ENCODE peak calls at places on chromosomes 6 and 20, in seven cellular contexts. O is OCI-LY7; L is CD8-positive, alpha-beta T cell; B is endothelial cell; U is neural progenitor cell; J is nephron progenitor cell; Z is H9. W is an unnamed sample.

GRCh38 chr6:67722861-67723261 is 912.2 kb upstream of the ADGRB3 start:
- DNase-seq in L (no peak), Z (no peak), U (no peak), B (no peak), O (no peak), J (no peak), W (no peak)

GRCh38 chr6:122033564-122034181 is 365.8 kb upstream of the HSF2 start:
- DNase-seq in B (no peak), O (peak), J (peak), Z (peak), L (no peak), U (peak), W (peak)

GRCh38 chr20:63252157-63252780 is 2.0 kb downstream of the NKAIN4 start:
- DNase-seq in O (no peak), L (no peak), U (no peak), J (no peak), Z (no peak), B (no peak), W (no peak)

GRCh38 chr6:125208625-125209249 is 55.2 kb downstream of the TPD52L1 start:
- DNase-seq in Z (no peak), B (no peak), U (no peak), L (no peak), O (no peak), J (no peak), W (no peak)

GRCh38 chr20:45406260-45407066 is 1.6 kb upstream of the DBNDD2 start:
- DNase-seq in O (no peak), Z (peak), U (peak), B (peak), J (peak), L (peak), W (peak)

GRCh38 chr6:125201961-125202729 is 48.6 kb downstream of the TPD52L1 start:
- DNase-seq in U (no peak), Z (no peak), O (no peak), J (no peak), L (no peak), B (no peak), W (peak)

GRCh38 chr6:53042112-53042511 is 23.1 kb upstream of the FBXO9 start:
- DNase-seq in Z (no peak), L (no peak), O (no peak), J (no peak), U (no peak), B (no peak), W (no peak)

GRCh38 chr6:85273870-85274269 is 176.0 kb upstream of the NT5E start:
- DNase-seq in B (no peak), O (no peak), U (no peak), L (no peak), Z (no peak), J (no peak), W (no peak)

GRCh38 chr20:32179515-32179914 is 28.0 kb downstream of the PLAGL2 start:
- DNase-seq in B (no peak), J (no peak), O (no peak), U (no peak), L (no peak), Z (no peak), W (no peak)

GRCh38 chr20:49270177-49270576 is 7.7 kb downstream of the ZNFX1 start:
- DNase-seq in B (no peak), L (no peak), J (no peak), O (no peak), U (no peak), Z (no peak), W (no peak)

GRCh38 chr20:46894579-46894958 is at the start of gene EYA2:
- DNase-seq in U (peak), B (peak), L (no peak), O (no peak), J (peak), Z (peak), W (peak)

GRCh38 chr6:20826378-20826777 is 292.1 kb downstream of the CDKAL1 start:
- DNase-seq in Z (no peak), J (no peak), L (no peak), B (no peak), O (no peak), U (no peak), W (no peak)

GRCh38 chr6:148147431-148147830 is 195.2 kb upstream of the SASH1 start:
- DNase-seq in O (no peak), U (no peak), L (no peak), B (no peak), J (no peak), Z (no peak), W (no peak)

GRCh38 chr6:105250523-105250922 is 70.7 kb upstream of the POPDC3 start:
- DNase-seq in O (no peak), B (no peak), Z (no peak), L (no peak), U (no peak), J (no peak), W (no peak)

GRCh38 chr6:167244064-167244949 is 46.8 kb upstream of the UNC93A start:
- DNase-seq in U (no peak), L (no peak), Z (no peak), B (no peak), O (no peak), J (no peak), W (no peak)

GRCh38 chr6:136249336-136249735 is 775 bp downstream of the MTFR2 start:
- DNase-seq in J (no peak), O (peak), U (peak), B (no peak), Z (no peak), L (no peak), W (no peak)

GRCh38 chr6:129263117-129263516 is 380.2 kb downstream of the LAMA2 start:
- DNase-seq in J (no peak), U (no peak), O (no peak), Z (no peak), L (no peak), B (no peak), W (no peak)

GRCh38 chr20:50663095-50663821 is 28.1 kb downstream of the RIPOR3 start:
- DNase-seq in B (no peak), L (no peak), O (peak), J (no peak), Z (peak), U (no peak), W (peak)

GRCh38 chr6:111832833-111833418 is 40.3 kb downstream of the FYN start:
- DNase-seq in Z (no peak), L (no peak), J (no peak), O (no peak), U (no peak), B (no peak), W (no peak)

GRCh38 chr6:52176550-52176949 is 9.6 kb upstream of the IL17A start:
- DNase-seq in Z (no peak), J (no peak), L (peak), O (no peak), U (no peak), B (no peak), W (no peak)

GRCh38 chr6:150363733-150364132 is 5.1 kb upstream of the IYD start:
- DNase-seq in B (no peak), O (no peak), J (no peak), Z (no peak), U (no peak), L (no peak), W (no peak)

GRCh38 chr6:12653396-12653910 is 63.1 kb upstream of the PHACTR1 start:
- DNase-seq in U (no peak), L (no peak), Z (no peak), J (no peak), O (no peak), B (no peak), W (no peak)

GRCh38 chr20:4820833-4821518 is 99.3 kb downstream of the PRND start:
- DNase-seq in U (no peak), B (no peak), J (no peak), Z (no peak), O (no peak), L (no peak), W (no peak)

GRCh38 chr6:20709451-20709850 is 175.2 kb downstream of the CDKAL1 start:
- DNase-seq in O (no peak), U (peak), J (no peak), L (no peak), Z (no peak), B (no peak), W (no peak)

GRCh38 chr20:63502671-63503172 is 3.8 kb upstream of the EEF1A2 start:
- DNase-seq in B (no peak), O (no peak), Z (peak), L (no peak), U (no peak), J (no peak), W (no peak)

GRCh38 chr6:128600397-128600951 is 80.1 kb upstream of the PTPRK start:
- DNase-seq in Z (no peak), O (no peak), L (no peak), U (no peak), B (peak), J (no peak), W (peak)

GRCh38 chr6:52394251-52394666 is 25.9 kb upstream of the EFHC1 start:
- DNase-seq in O (no peak), U (no peak), L (no peak), B (no peak), J (no peak), Z (no peak), W (no peak)

GRCh38 chr6:45736134-45736533 is 279.5 kb downstream of the CLIC5 start:
- DNase-seq in J (no peak), Z (no peak), U (no peak), O (no peak), L (no peak), B (no peak), W (no peak)

GRCh38 chr20:47212606-47213207 is 143.8 kb downstream of the ZMYND8 start:
- DNase-seq in L (no peak), O (no peak), U (no peak), Z (no peak), J (no peak), B (no peak), W (no peak)

GRCh38 chr6:30750379-30750668 is 6.0 kb upstream of the IER3 start:
- DNase-seq in U (no peak), O (no peak), L (no peak), B (no peak), J (no peak), Z (no peak), W (no peak)

GRCh38 chr6:11264100-11264499 is 31.6 kb upstream of the NEDD9 start:
- DNase-seq in O (no peak), J (no peak), B (no peak), L (no peak), U (no peak), Z (peak), W (no peak)

GRCh38 chr6:162864901-162865300 is 137.1 kb downstream of the PACRG start:
- DNase-seq in B (no peak), L (no peak), J (no peak), Z (no peak), U (no peak), O (no peak), W (no peak)

GRCh38 chr20:57361517-57361916 is 10.5 kb downstream of the RAE1 start:
- DNase-seq in J (no peak), U (no peak), B (no peak), Z (no peak), O (no peak), L (no peak), W (no peak)

GRCh38 chr6:20200761-20201160 is 11.5 kb downstream of the MBOAT1 start:
- DNase-seq in J (no peak), L (no peak), B (no peak), O (no peak), U (no peak), Z (no peak), W (no peak)

GRCh38 chr6:16725145-16725864 is 36.0 kb downstream of the ATXN1 start:
- DNase-seq in U (no peak), Z (no peak), B (no peak), O (no peak), L (no peak), J (no peak), W (no peak)

GRCh38 chr6:90290991-90291390 is 5.7 kb downstream of the BACH2 start:
- DNase-seq in B (no peak), L (no peak), Z (no peak), O (no peak), J (no peak), U (no peak), W (no peak)

GRCh38 chr20:41213150-41213820 is 75.9 kb downstream of the PLCG1 start:
- DNase-seq in U (no peak), L (no peak), Z (no peak), O (no peak), B (no peak), J (no peak), W (no peak)

DNA sequence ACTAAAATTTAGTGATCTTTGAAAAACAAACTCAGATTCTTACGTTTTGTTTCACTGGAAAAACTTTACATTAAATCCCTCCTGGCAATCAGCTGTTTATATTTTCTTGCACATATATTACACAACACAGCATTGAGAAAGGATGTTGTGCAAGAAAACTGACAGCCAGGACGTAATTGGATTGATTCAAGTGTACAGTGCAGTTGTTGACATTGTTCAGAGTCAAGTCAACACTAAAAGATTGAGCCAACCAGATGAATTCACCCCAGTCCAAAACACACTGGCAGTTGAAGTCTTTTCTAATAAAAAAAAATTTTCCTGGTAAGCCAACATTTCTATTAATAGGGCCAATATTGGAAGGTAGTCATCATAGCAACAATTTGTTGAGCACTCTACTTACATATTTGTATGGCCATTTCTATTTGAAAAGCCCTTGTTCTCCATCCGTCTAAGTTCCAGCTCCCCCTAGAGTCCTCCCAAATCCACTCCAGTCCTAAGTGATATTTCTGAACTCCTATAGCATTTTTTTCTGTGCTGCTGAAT is 20.9 kb upstream of the VNN1 start:
- DNase-seq in O (no peak), B (no peak), Z (no peak), U (no peak), L (no peak), J (no peak), W (peak)
- TF ChIP-seq CTCF in O (peak), B (no peak), Z (peak), U (peak), L (no peak), J (no peak), W (no peak)

GRCh38 chr6:48447251-48447650 is 336.3 kb upstream of the PTCHD4 start:
- DNase-seq in J (no peak), Z (no peak), B (no peak), L (no peak), O (no peak), U (no peak), W (no peak)

GRCh38 chr6:48449002-48449401 is 338.0 kb upstream of the PTCHD4 start:
- DNase-seq in O (no peak), J (no peak), L (no peak), Z (no peak), U (no peak), B (no peak), W (no peak)
- TF ChIP-seq CTCF in O (no peak), J (no peak), L (no peak), Z (no peak), U (peak), B (no peak), W (no peak)

GRCh38 chr6:100965069-100965468 is 83.9 kb upstream of the ASCC3 start:
- DNase-seq in O (no peak), L (no peak), J (no peak), Z (no peak), B (no peak), U (no peak), W (no peak)

GRCh38 chr6:100968934-100969333 is 87.8 kb upstream of the ASCC3 start:
- DNase-seq in O (no peak), B (no peak), L (no peak), U (peak), Z (peak), J (no peak), W (no peak)
- TF ChIP-seq CTCF in O (no peak), B (no peak), L (no peak), U (peak), Z (peak), J (no peak), W (no peak)

GRCh38 chr6:158024566-158025297 is 43.1 kb downstream of the SYNJ2 start:
- DNase-seq in B (no peak), O (no peak), U (no peak), Z (no peak), L (no peak), J (no peak), W (no peak)

GRCh38 chr6:158026901-158027589 is 45.4 kb downstream of the SYNJ2 start:
- DNase-seq in B (no peak), J (no peak), L (no peak), Z (no peak), O (no peak), U (no peak), W (no peak)

GRCh38 chr6:158027590-158028285 is 46.1 kb downstream of the SYNJ2 start:
- DNase-seq in B (no peak), Z (no peak), L (no peak), J (no peak), O (no peak), U (no peak), W (no peak)

GRCh38 chr6:158028421-158028820 is 46.8 kb downstream of the SYNJ2 start:
- DNase-seq in Z (no peak), L (no peak), J (no peak), O (no peak), B (no peak), U (no peak), W (no peak)

DNA sequence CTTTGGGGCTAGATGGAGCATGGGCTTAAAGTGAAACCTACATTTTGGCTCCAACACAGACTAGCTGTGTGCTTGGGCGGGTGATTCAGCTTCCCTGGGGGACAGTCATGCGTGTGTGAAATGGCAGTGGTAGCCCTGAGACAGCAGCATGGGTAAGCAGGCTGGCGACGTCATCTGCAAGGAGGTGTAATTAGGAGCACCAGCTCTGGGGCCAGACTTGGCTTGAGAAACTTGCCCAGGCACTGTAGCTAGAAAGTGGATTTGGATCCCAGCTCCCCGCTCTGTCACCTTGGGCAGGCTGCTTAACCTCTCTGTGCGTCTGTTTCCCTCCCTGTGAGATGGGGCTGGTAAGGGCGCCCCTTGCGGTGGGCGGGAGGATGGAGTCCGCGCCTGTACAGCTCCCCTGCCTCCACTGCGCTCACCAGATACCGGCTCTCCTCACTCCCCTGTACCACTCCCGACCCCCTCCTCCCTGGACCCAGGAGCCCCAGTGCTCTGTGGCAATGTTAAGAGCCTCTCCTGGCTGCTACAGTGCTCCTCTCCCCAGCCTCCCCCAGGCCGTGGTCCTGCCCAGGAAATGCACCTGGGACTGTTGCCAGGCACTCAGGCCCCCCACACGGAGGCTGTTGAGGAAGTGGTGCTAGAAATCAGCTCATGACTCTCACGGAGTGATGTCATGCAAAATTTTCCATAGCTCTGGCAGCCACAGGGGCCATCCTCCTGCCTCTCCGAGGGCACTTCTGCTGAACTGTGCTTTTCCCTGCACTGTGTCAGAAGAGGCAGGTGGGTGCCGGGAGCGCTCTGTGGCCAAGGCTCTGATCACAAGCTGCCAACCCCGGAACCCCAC is 44.6 kb downstream of the SYNJ2 start:
- DNase-seq in B (peak), O (peak), U (no peak), Z (peak), J (no peak), L (peak), W (peak)
- TF ChIP-seq CTCF in B (peak), O (peak), U (peak), Z (peak), J (no peak), L (peak), W (peak)

GRCh38 chr6:70312165-70312564 is 9.3 kb upstream of the COL9A1 start:
- DNase-seq in O (no peak), J (no peak), L (no peak), Z (no peak), B (no peak), U (no peak), W (peak)

GRCh38 chr6:70307008-70307407 is 4.1 kb upstream of the COL9A1 start:
- DNase-seq in Z (no peak), B (no peak), O (no peak), L (no peak), U (no peak), J (no peak), W (no peak)

GRCh38 chr6:70314240-70314639 is 11.4 kb upstream of the COL9A1 start:
- DNase-seq in O (no peak), J (no peak), B (no peak), U (no peak), Z (no peak), L (no peak), W (no peak)

GRCh38 chr6:70315096-70315751 is 12.3 kb upstream of the COL9A1 start:
- DNase-seq in O (no peak), J (no peak), L (no peak), Z (no peak), U (no peak), B (no peak), W (no peak)

GRCh38 chr6:70310063-70310694 is 7.3 kb upstream of the COL9A1 start:
- DNase-seq in L (no peak), O (peak), J (no peak), U (peak), Z (no peak), B (peak), W (peak)
- TF ChIP-seq CTCF in L (peak), O (peak), J (peak), U (peak), Z (peak), B (peak), W (peak)

DNA sequence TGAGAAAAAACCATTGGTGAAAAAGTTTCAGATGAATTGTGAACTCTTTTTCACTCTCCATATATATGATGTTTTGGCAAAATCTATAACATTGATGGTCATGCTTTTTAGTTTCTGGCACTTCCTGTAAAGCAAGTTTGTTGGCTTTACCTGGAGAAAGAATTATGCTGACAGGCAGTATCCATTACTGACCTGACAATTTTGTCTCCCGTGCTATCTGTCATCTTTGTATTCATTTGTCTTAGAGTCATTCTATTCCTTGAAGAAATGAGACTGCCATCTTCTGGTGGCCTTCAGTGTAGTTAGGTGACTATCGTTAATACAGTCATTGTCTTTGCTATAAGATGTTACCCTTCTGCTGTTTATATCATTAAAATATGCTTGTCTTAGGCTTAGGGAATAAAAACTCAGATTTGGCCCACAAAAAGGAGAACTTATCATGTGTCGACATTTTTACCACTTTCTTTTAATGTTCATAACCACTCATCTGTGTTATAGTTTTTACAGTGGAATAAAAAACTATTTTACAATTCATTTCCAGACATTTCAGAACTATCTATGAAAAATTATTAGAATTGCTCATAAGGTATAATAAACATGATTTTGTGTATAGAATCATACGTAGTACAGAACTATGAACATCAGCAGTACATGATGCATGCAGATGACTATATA is 707.0 kb downstream of the EPM2A start:
- DNase-seq in L (no peak), O (peak), Z (no peak), J (no peak), U (peak), B (peak), W (peak)
- TF ChIP-seq CTCF in L (no peak), O (peak), Z (peak), J (peak), U (peak), B (no peak), W (no peak)

W was measured in Calu3.